ENCODE peak calls at places on chromosomes 2 and 18, in seven cellular contexts. B is Calu3, F is gastrocnemius medialis, M is HL-60, Y is fibroblast of pulmonary artery, I is astrocyte of the cerebellum, E is endothelial cell. O is an unnamed sample.

GRCh38 chr2:64836566-64836965 is 152.6 kb upstream of the SLC1A4 start:
- DNase-seq in B (no peak), F (no peak), M (no peak), Y (no peak), I (no peak), E (no peak), O (no peak)

GRCh38 chr2:236633764-236634163 is 64.1 kb downstream of the ACKR3 start:
- DNase-seq in B (no peak), F (no peak), M (no peak), Y (no peak), I (no peak), E (no peak), O (no peak)

GRCh38 chr2:128234613-128235012 is 84.1 kb downstream of the HS6ST1 start:
- DNase-seq in B (no peak), F (no peak), M (no peak), Y (no peak), I (no peak), E (no peak), O (peak)

GRCh38 chr2:183898641-183899040 is 699.7 kb upstream of the ZNF804A start:
- DNase-seq in B (no peak), F (no peak), M (no peak), Y (no peak), I (no peak), E (no peak), O (no peak)

GRCh38 chr18:69008538-69008937 is 210.7 kb downstream of the CCDC102B start:
- DNase-seq in B (no peak), F (no peak), M (no peak), Y (no peak), I (no peak), E (no peak), O (no peak)

GRCh38 chr2:43905871-43906270 is 67.1 kb downstream of the ABCG8 start:
- DNase-seq in B (no peak), F (no peak), M (no peak), Y (peak), I (no peak), E (no peak), O (no peak)

GRCh38 chr2:239371726-239372686 is 28.8 kb downstream of the HDAC4 start:
- DNase-seq in B (no peak), F (no peak), M (no peak), Y (no peak), I (no peak), E (no peak), O (no peak)

GRCh38 chr2:153963247-153963646 is 91.5 kb downstream of the GALNT13 start:
- DNase-seq in B (no peak), F (no peak), M (no peak), Y (no peak), I (no peak), E (no peak), O (no peak)

GRCh38 chr2:216588771-216589363 is 44.4 kb upstream of the IGFBP2 start:
- DNase-seq in B (no peak), F (no peak), M (no peak), Y (no peak), I (no peak), E (no peak), O (no peak)

GRCh38 chr2:212495076-212495475 is 43.5 kb downstream of the ERBB4 start:
- DNase-seq in B (no peak), F (no peak), M (no peak), Y (no peak), I (no peak), E (no peak), O (no peak)

GRCh38 chr2:161651547-161651946 is 27.3 kb downstream of the SLC4A10 start:
- DNase-seq in B (no peak), F (no peak), M (no peak), Y (no peak), I (no peak), E (no peak), O (no peak)

GRCh38 chr2:218217366-218218309 is 649 bp downstream of the ARPC2 start:
- DNase-seq in B (peak), F (peak), M (peak), Y (peak), I (no peak), E (peak), O (peak)

GRCh38 chr2:128411431-128411830 is 92.8 kb upstream of the HS6ST1 start:
- DNase-seq in B (no peak), F (no peak), M (no peak), Y (no peak), I (no peak), E (no peak), O (no peak)

GRCh38 chr2:238444242-238444641 is 17.5 kb downstream of the ASB1 start:
- DNase-seq in B (no peak), F (peak), M (no peak), Y (no peak), I (no peak), E (no peak), O (no peak)

GRCh38 chr2:231483398-231484329 is 19.4 kb upstream of the NCL start:
- DNase-seq in B (no peak), F (no peak), M (no peak), Y (peak), I (no peak), E (no peak), O (no peak)

GRCh38 chr2:239187464-239188253 is 213.2 kb downstream of the HDAC4 start:
- DNase-seq in B (no peak), F (peak), M (no peak), Y (no peak), I (no peak), E (no peak), O (peak)

GRCh38 chr2:8657423-8658062 is 24.3 kb upstream of the ID2 start:
- DNase-seq in B (no peak), F (peak), M (no peak), Y (no peak), I (no peak), E (no peak), O (no peak)

GRCh38 chr2:118850901-118851268 is 3.4 kb upstream of the EN1 start:
- DNase-seq in B (no peak), F (no peak), M (no peak), Y (no peak), I (no peak), E (no peak), O (no peak)

GRCh38 chr2:174002679-174003078 is 37.5 kb upstream of the SP3 start:
- DNase-seq in B (no peak), F (no peak), M (no peak), Y (no peak), I (no peak), E (no peak), O (no peak)

GRCh38 chr2:7961550-7961949 is 720.3 kb upstream of the ID2 start:
- DNase-seq in B (no peak), F (no peak), M (no peak), Y (no peak), I (no peak), E (no peak), O (no peak)

GRCh38 chr18:59072727-59073421 is 66.8 kb upstream of the SEC11C start:
- DNase-seq in B (no peak), F (no peak), M (no peak), Y (no peak), I (no peak), E (no peak), O (no peak)

GRCh38 chr2:174331731-174332606 is 2.8 kb upstream of the SP9 start:
- DNase-seq in B (no peak), F (no peak), M (no peak), Y (no peak), I (no peak), E (peak), O (peak)

GRCh38 chr2:46520108-46520507 is 40.7 kb downstream of the TMEM247 start:
- DNase-seq in B (no peak), F (no peak), M (no peak), Y (peak), I (no peak), E (no peak), O (no peak)

GRCh38 chr2:32900246-32901000 is 46.3 kb upstream of the LTBP1 start:
- DNase-seq in B (no peak), F (no peak), M (no peak), Y (no peak), I (no peak), E (no peak), O (no peak)
- TF ChIP-seq CTCF in B (no peak), F (no peak), M (no peak), Y (no peak), I (no peak), E (no peak), O (no peak)

GRCh38 chr2:141554810-141555209 is 576.0 kb downstream of the LRP1B start:
- DNase-seq in B (peak), F (no peak), M (peak), Y (peak), I (peak), E (peak), O (no peak)
- TF ChIP-seq CTCF in B (no peak), F (no peak), M (peak), Y (peak), I (peak), E (no peak), O (no peak)

DNA sequence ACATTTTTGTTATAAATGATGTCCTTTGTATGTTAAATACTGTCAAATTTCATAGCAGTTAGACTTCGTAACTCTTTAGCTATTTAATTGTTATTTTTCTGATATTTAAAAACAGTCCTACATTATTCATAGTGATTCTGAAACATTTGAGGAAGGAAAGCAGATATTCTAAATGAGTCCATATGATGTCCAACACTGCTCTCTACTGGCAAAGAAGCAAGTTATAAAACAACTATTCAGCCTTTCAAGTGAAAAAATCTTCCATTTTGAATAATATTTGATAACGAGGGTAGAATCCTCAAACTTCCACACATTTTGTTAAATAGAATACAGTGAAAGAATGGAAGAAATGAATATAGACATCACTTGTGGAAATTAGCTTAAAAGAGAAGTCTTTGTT is 220.8 kb downstream of the GULP1 start:
- DNase-seq in B (no peak), F (no peak), M (no peak), Y (peak), I (peak), E (no peak), O (no peak)
- TF ChIP-seq CTCF in B (no peak), F (peak), M (no peak), Y (peak), I (peak), E (peak), O (peak)

GRCh38 chr18:34805117-34805882 is 95.2 kb downstream of the DTNA start:
- DNase-seq in B (no peak), F (no peak), M (no peak), Y (no peak), I (no peak), E (no peak), O (no peak)

GRCh38 chr18:34807106-34807796 is 97.2 kb downstream of the DTNA start:
- DNase-seq in B (peak), F (no peak), M (no peak), Y (no peak), I (no peak), E (no peak), O (no peak)

GRCh38 chr18:34808389-34808788 is 98.3 kb downstream of the DTNA start:
- DNase-seq in B (no peak), F (no peak), M (no peak), Y (no peak), I (no peak), E (no peak), O (no peak)

GRCh38 chr18:34806527-34806926 is 96.4 kb downstream of the DTNA start:
- DNase-seq in B (no peak), F (no peak), M (no peak), Y (peak), I (no peak), E (no peak), O (no peak)

DNA sequence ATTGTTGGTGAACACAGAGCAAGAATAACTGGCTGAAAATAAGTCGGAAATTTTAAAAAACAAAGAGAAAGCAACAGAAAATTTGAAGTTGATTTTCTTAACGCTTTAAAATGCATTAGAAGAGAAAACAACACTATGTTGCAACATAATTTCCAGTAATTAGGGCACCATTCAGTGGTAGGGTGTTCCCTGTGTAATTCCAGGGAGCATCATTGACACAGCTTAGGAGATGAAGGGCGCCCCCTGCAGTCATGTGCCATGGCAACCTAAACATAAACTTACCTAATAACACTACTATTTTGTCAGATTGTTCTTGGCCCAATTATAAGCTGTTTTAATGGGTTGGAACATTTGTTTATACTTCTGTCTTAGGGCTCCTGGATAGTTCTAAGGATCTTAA is 99.6 kb downstream of the DTNA start:
- DNase-seq in B (peak), F (peak), M (no peak), Y (peak), I (no peak), E (peak), O (peak)
- TF ChIP-seq CTCF in B (peak), F (no peak), M (peak), Y (peak), I (peak), E (peak), O (peak)

DNA sequence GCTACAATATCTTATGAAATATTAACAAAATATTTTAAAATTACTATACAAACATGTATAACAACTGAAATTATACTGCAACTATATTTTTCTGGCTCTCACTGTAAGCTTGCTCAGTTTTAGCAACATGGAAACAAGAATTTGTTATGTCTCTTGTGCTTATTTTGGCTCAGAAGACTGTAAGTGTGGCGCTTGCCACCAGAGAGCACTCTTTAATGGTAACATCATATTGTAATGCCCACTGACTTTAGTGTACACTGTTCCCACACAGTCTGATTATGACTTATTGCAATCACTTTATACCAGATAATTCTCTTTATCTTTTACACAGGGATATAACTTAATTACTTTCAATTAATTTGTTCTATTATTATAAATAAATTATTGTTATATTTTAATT is 1500.6 kb upstream of the TMEFF2 start:
- DNase-seq in B (peak), F (no peak), M (no peak), Y (peak), I (peak), E (no peak), O (peak)
- TF ChIP-seq CTCF in B (peak), F (no peak), M (no peak), Y (peak), I (peak), E (no peak), O (peak)